ENCODE peak calls at places on chromosomes 7 and 10, in seven cellular contexts. V is cardiac muscle cell, W is vagina, C is body of pancreas, B is stomach, N is A549, H is right cardiac atrium. M is an unnamed sample.

GRCh38 chr10:3048114-3049019 is 19.0 kb upstream of the PFKP start:
- DNase-seq in W (no peak), H (peak; percentile 33), C (no peak), B (no peak), V (no peak), N (no peak), M (no peak)

GRCh38 chr7:42650171-42650570 is 261.7 kb downstream of the C7orf25 start:
- DNase-seq in N (no peak), C (no peak), H (no peak), W (no peak), V (no peak), B (no peak), M (no peak)

GRCh38 chr10:124955872-124956271 is 13.9 kb downstream of the ZRANB1 start:
- DNase-seq in C (no peak), W (no peak), N (no peak), B (no peak), H (no peak), V (no peak), M (no peak)

GRCh38 chr7:55476852-55477780 is 95.2 kb downstream of the VOPP1 start:
- DNase-seq in W (peak; percentile 74), C (no peak), B (no peak), N (no peak), H (no peak), V (no peak), M (no peak)

GRCh38 chr10:110773693-110774068 is 98.0 kb upstream of the PDCD4 start:
- DNase-seq in V (no peak), N (no peak), H (no peak), C (no peak), B (no peak), W (no peak), M (no peak)

GRCh38 chr7:114466911-114467310 is 52.3 kb downstream of the FOXP2 start:
- DNase-seq in W (no peak), N (no peak), V (no peak), H (no peak), C (no peak), B (no peak), M (no peak)

GRCh38 chr10:73359492-73359891 is 828 bp upstream of the CFAP70 start:
- DNase-seq in V (no peak), H (no peak), W (no peak), B (no peak), N (no peak), C (no peak), M (no peak)

GRCh38 chr7:12386237-12386839 is 17.3 kb downstream of the VWDE start:
- DNase-seq in W (no peak), H (no peak), N (no peak), C (no peak), V (no peak), B (no peak), M (no peak)

GRCh38 chr10:95741807-95742528 is 14.0 kb upstream of the ENTPD1 start:
- DNase-seq in W (no peak), N (no peak), H (peak; percentile 36), C (no peak), B (no peak), V (peak; percentile 91), M (no peak)

GRCh38 chr10:320787-321186 is 185.5 kb downstream of the ZMYND11 start:
- DNase-seq in H (no peak), N (no peak), V (no peak), W (no peak), C (no peak), B (no peak), M (no peak)

GRCh38 chr7:138961159-138961558 is 20.0 kb downstream of the KIAA1549 start:
- DNase-seq in H (no peak), N (no peak), B (peak; percentile 77), V (peak; percentile 74), C (peak; percentile 91), W (no peak), M (no peak)

GRCh38 chr7:40221836-40222235 is 87.0 kb downstream of the SUGCT start:
- DNase-seq in N (no peak), B (no peak), H (no peak), V (peak; percentile 97), C (no peak), W (no peak), M (no peak)

GRCh38 chr7:98681496-98681895 is 64.4 kb downstream of the NPTX2 start:
- DNase-seq in W (no peak), C (no peak), N (no peak), H (no peak), V (no peak), B (no peak), M (no peak)

GRCh38 chr10:61285749-61286148 is 167.4 kb downstream of the TMEM26 start:
- DNase-seq in B (no peak), H (peak; percentile 9), V (peak; percentile 26), W (no peak), N (no peak), C (no peak), M (no peak)

GRCh38 chr10:72746606-72747357 is 54.8 kb downstream of the MCU start:
- DNase-seq in V (no peak), B (no peak), H (no peak), C (no peak), W (no peak), N (no peak), M (no peak)

GRCh38 chr7:150657526-150657925 is 25.3 kb upstream of the GIMAP6 start:
- DNase-seq in C (no peak), H (no peak), B (no peak), N (no peak), V (no peak), W (no peak), M (no peak)

GRCh38 chr7:117808910-117809705 is 64.1 kb downstream of the CTTNBP2 start:
- DNase-seq in W (no peak), B (no peak), H (no peak), N (no peak), C (no peak), V (no peak), M (no peak)

GRCh38 chr10:90751107-90751997 is 106.5 kb downstream of the HTR7 start:
- DNase-seq in B (no peak), W (no peak), H (no peak), V (peak; percentile 61), N (peak; percentile 63), C (peak; percentile 63), M (no peak)

GRCh38 chr7:10070899-10071298 is 902.8 kb upstream of the PHF14 start:
- DNase-seq in C (no peak), W (no peak), H (no peak), B (no peak), V (no peak), N (no peak), M (no peak)

GRCh38 chr7:10075866-10076265 is 897.8 kb upstream of the PHF14 start:
- DNase-seq in C (no peak), W (no peak), N (no peak), V (no peak), B (no peak), H (no peak), M (no peak)

GRCh38 chr7:10079572-10079971 is 894.1 kb upstream of the PHF14 start:
- DNase-seq in V (no peak), N (no peak), W (no peak), H (no peak), B (no peak), C (no peak), M (no peak)

GRCh38 chr7:10076661-10077300 is 896.9 kb upstream of the PHF14 start:
- DNase-seq in V (no peak), C (no peak), H (no peak), N (no peak), B (no peak), W (no peak), M (no peak)
- H3K9me3 ChIP-seq in V (no peaks in the 10 kb centered on the region), C (no peaks in the 10 kb centered on the region), H (no peaks in the 10 kb centered on the region), N (no peaks in the 10 kb centered on the region), B (no peaks in the 10 kb centered on the region), W (no peaks in the 10 kb centered on the region), M (peaks cover 2% of the 10 kb centered on the region)

GRCh38 chr7:63040966-63041610 is 957.6 kb upstream of the ZNF722 start:
- DNase-seq in B (no peak), N (no peak), H (no peak), V (no peak), W (no peak), C (no peak), M (no peak)
- H3K9me3 ChIP-seq in B (peaks cover 97% of the 10 kb centered on the region), N (peaks cover 7% of the 10 kb centered on the region), H (peaks cover 2% of the 10 kb centered on the region), V (no peaks in the 10 kb centered on the region), W (no peaks in the 10 kb centered on the region), C (no peaks in the 10 kb centered on the region), M (peaks cover 3% of the 10 kb centered on the region)

GRCh38 chr10:131747251-131747650 is 153.6 kb upstream of the PPP2R2D start:
- DNase-seq in N (no peak), B (no peak), H (no peak), C (no peak), V (no peak), W (no peak), M (no peak)

GRCh38 chr10:131747791-131748190 is 153.0 kb upstream of the PPP2R2D start:
- DNase-seq in W (no peak), C (no peak), V (no peak), N (no peak), B (no peak), H (no peak), M (no peak)

GRCh38 chr10:131745591-131745990 is 155.2 kb upstream of the PPP2R2D start:
- DNase-seq in N (no peak), C (no peak), H (no peak), V (no peak), W (no peak), B (no peak), M (no peak)

GRCh38 chr10:131746785-131747184 is 154.0 kb upstream of the PPP2R2D start:
- DNase-seq in V (no peak), W (no peak), H (no peak), B (no peak), C (no peak), N (no peak), M (no peak)

GRCh38 chr10:131746241-131746711 is 154.5 kb upstream of the PPP2R2D start:
- DNase-seq in W (no peak), V (no peak), N (no peak), C (no peak), B (no peak), H (no peak), M (no peak)
- H3K9me3 ChIP-seq in W (no peaks in the 10 kb centered on the region), V (no peaks in the 10 kb centered on the region), N (no peaks in the 10 kb centered on the region), C (no peaks in the 10 kb centered on the region), B (no peaks in the 10 kb centered on the region), H (no peaks in the 10 kb centered on the region), M (no peaks in the 10 kb centered on the region)

DNA sequence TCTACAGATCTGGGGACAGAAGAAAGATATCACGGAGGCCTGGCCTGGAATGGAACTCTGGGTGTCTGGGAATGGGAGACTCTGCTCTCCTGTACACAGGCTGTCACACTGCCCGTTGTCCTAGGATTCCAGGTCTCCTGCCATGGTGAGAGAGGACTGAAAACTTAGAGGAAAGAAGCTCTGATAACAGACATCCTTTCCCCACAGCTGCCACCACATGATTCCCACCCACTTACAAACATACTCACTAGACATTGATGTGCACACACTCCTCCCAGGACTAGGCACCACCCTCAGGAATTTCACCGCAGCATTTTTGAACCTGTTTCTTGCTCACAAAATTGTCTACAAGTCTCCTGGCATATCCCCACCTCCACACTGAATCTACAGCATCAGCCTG is 5.7 kb downstream of the ZNF92 start:
- DNase-seq in C (no peak), W (no peak), V (peak; percentile 41), H (no peak), N (no peak), B (no peak), M (no peak)
- H3K9me3 ChIP-seq in C (no peaks in the 10 kb centered on the region), W (no peaks in the 10 kb centered on the region), V (no peaks in the 10 kb centered on the region), H (no peaks in the 10 kb centered on the region), N (no peaks in the 10 kb centered on the region), B (no peaks in the 10 kb centered on the region), M (no peaks in the 10 kb centered on the region)

GRCh38 chr7:229184-229964 is 37.0 kb downstream of the FAM20C start:
- DNase-seq in C (peak; percentile 46), W (no peak), N (no peak), B (peak; percentile 52), H (peak; percentile 90), V (peak; percentile 97), M (no peak)
- H3K9me3 ChIP-seq in C (no peaks in the 10 kb centered on the region), W (no peaks in the 10 kb centered on the region), N (no peaks in the 10 kb centered on the region), B (no peaks in the 10 kb centered on the region), H (no peaks in the 10 kb centered on the region), V (no peaks in the 10 kb centered on the region), M (no peaks in the 10 kb centered on the region)

GRCh38 chr7:64114791-64115190 is 69.6 kb downstream of the ZNF727 start:
- DNase-seq in W (no peak), B (no peak), H (no peak), N (no peak), V (no peak), C (no peak), M (no peak)
- H3K9me3 ChIP-seq in W (peaks cover 5% of the 10 kb centered on the region), B (peaks cover 15% of the 10 kb centered on the region), H (peaks cover 2% of the 10 kb centered on the region), N (peaks cover 4% of the 10 kb centered on the region), V (peaks cover 2% of the 10 kb centered on the region), C (no peaks in the 10 kb centered on the region), M (no peaks in the 10 kb centered on the region)